ENCODE peak calls at places on chromosomes 3 and 15, in four cellular contexts. M is testis, I is heart right ventricle, Y is A549. B is an unnamed sample. For H3K4me1, the result is how much of the 10 kb centered on the place peaks cover.

GRCh38 chr3:81443948-81444347 is 317.5 kb downstream of the GBE1 start:
- DNase-seq in M (no peak), I (no peak), Y (peak), B (no peak)

GRCh38 chr15:66721501-66721937 is 19.5 kb downstream of the SMAD6 start:
- DNase-seq in Y (no peak), M (no peak), I (no peak), B (no peak)

GRCh38 chr3:147431746-147432145 is 22.6 kb downstream of the ZIC1 start:
- DNase-seq in Y (no peak), I (no peak), M (no peak), B (no peak)

GRCh38 chr3:40019371-40019770 is 210.0 kb downstream of the MYRIP start:
- DNase-seq in M (no peak), I (no peak), Y (no peak), B (no peak)

GRCh38 chr3:170961616-170962400 is 53.4 kb upstream of the EIF5A2 start:
- DNase-seq in Y (peak), I (no peak), M (no peak), B (no peak)

GRCh38 chr3:194387926-194388418 is 11.1 kb downstream of the GP5 start:
- DNase-seq in I (no peak), Y (no peak), M (no peak), B (no peak)

GRCh38 chr3:100902572-100902971 is 90.6 kb downstream of the ABI3BP start:
- DNase-seq in Y (no peak), M (no peak), I (no peak), B (no peak)

GRCh38 chr3:46858996-46859710 is 4.1 kb downstream of the MYL3 start:
- DNase-seq in I (peak), Y (no peak), M (peak), B (peak)

GRCh38 chr3:177622520-177622919 is 425.2 kb upstream of the TBL1XR1 start:
- DNase-seq in Y (peak), M (no peak), I (no peak), B (no peak)

GRCh38 chr3:59857589-59858346 is 807.9 kb upstream of the CFAP20DC start:
- DNase-seq in I (peak), M (peak), Y (peak), B (peak)

GRCh38 chr15:57589276-57590073 is 2.2 kb upstream of the MYZAP start:
- DNase-seq in Y (no peak), M (no peak), I (no peak), B (peak)
- H3K4me1 ChIP-seq in Y (under half), M (under half), I (under half), B (under half)

DNA sequence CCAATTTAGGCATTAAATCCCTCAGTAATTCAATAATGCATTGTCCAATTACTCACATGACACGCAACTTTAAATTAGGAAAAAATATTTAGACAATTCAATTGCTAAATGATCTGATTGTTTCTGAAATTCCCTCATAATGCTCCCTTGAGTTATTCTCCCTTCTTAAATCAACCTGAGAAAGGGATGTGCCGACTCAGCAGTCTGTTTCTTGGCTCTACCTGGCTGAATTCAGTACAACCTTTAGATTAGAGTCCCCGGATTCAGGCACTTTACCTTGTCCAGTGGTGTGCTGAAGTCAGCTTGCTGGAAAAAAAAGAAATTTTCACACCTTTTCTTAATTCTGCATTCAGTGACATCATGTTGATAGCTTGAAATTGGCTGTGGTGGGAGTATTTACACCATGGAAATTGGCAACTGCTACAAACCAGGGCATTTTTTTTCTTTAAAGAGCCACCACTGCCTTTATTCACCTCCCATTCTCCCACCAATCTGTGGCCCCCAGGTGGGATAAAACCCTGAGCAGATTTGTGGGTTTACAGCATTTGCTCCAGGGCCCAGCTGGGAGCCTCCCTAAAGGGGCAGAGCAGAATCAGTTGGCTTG is 20.9 kb upstream of the LOXL1 start:
- DNase-seq in I (no peak), Y (no peak), M (no peak), B (no peak)
- H3K4me1 ChIP-seq in I (under half), Y (under half), M (under half), B (under half)

GRCh38 chr3:189839576-189839975 is 208.4 kb downstream of the TP63 start:
- DNase-seq in M (no peak), I (no peak), Y (peak), B (no peak)

GRCh38 chr3:189845069-189845468 is 213.9 kb downstream of the TP63 start:
- DNase-seq in Y (no peak), M (no peak), I (no peak), B (no peak)

GRCh38 chr3:189842681-189843602 is 211.8 kb downstream of the TP63 start:
- DNase-seq in Y (peak), I (no peak), M (no peak), B (peak)

GRCh38 chr3:189838291-189838690 is 207.1 kb downstream of the TP63 start:
- DNase-seq in I (no peak), M (no peak), Y (no peak), B (no peak)

DNA sequence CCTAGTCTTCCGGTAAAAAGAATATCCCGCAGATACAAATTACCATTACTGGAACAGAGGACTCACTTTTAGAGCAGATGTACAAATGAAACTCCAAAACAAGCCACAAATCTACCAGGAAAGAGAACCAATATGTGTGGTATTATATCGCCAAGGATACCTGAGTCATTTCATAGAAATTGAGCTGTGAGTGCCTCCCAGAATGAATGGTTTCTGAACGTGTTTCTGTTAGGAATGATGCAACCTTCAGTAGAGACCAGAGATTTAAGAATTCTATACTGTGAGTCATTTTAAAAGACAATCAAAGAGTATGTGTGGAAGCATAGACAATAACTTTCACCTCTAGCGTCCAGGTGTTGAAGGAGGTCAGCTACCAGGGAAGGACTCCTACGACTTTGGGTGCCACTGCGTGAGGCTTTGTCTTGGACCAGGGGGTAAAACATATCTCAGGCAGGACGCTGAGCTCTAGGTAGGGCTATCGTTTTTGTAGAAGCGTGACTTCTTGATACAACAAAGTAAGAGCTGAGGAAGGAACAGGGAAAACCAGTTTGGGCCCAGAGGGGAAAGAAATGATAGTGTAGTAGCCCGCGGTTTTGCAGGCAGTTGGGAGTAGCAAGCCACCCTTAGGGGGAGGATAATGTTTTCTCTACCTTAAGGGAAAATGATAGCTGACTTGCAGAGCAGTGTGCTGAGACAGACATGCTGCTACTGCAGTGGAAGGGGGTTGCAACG is 210.5 kb downstream of the TP63 start:
- DNase-seq in I (no peak), M (no peak), Y (peak), B (no peak)
- H3K4me1 ChIP-seq in I (under half), M (under half), Y (under half), B (under half)

DNA sequence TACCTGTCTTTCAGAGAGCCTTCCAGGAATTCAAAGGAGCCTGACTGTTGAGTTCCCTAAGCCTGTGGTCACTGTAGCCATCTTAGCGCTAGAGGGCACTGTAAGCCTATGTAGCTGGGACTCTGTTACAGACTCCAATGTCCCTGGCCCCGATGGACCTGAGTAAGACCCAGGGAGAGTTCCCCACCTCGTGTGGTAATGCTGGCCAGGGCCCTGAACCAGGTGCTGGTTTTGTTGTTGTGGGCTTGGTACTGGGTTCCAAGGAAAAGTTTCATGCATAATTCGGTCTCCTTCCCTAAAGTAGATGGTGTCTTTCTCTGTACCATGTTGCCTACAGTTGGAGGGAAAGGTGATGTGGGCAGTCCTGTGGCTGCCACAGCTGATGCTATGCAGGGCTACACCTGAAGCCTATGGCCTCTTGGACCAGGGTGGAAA is 32.4 kb downstream of the CDAN1 start:
- DNase-seq in I (no peak), Y (peak), M (peak), B (peak)
- H3K4me1 ChIP-seq in I (under half), Y (under half), M (under half), B (under half)

GRCh38 chr15:73985101-73985873 is 6.8 kb downstream of the STOML1 start:
- DNase-seq in Y (no peak), M (no peak), I (no peak), B (no peak)

GRCh38 chr15:73986055-73986775 is 5.9 kb downstream of the STOML1 start:
- DNase-seq in M (no peak), I (no peak), Y (no peak), B (no peak)

GRCh38 chr15:73988075-73988969 is 3.8 kb downstream of the STOML1 start:
- DNase-seq in Y (peak), M (no peak), I (no peak), B (no peak)

GRCh38 chr15:73987646-73988045 is 4.4 kb downstream of the STOML1 start:
- DNase-seq in Y (no peak), I (no peak), M (no peak), B (no peak)

DNA sequence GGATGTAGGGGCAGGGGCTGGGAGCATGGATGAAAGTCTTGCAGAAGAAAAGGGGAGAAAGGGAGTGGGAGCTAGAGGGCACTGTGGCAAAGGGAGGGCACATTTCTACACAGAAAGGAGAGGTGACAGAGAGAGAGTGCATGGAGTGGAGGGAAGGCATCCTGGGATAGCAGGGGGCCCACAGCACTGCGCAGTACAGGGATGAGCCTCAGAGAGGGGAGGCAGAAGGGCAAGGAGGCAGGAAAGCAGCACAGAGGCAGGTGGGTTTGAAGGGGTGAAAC is 5.4 kb downstream of the STOML1 start:
- DNase-seq in M (no peak), Y (no peak), I (no peak), B (no peak)
- H3K4me1 ChIP-seq in M (half or more), Y (under half), I (half or more), B (under half)

DNA sequence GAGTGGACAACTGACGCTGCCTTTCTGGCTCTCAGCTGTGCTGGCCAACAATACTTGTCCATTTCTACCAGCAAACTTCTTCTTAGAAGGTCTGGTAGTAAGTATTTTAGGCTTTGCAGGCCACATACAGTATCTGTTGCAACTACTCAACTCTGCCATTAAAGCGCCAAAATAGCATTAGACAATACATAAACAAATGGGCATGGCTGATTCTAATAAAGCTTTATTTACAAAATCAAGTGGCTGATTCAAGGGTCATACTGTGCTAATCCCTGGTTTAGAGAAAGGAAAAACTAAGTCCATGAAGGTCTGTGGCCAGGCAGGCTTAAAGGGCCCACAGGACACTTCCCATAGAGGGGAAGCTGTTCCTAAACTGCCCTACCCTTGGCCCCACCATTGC is 26.3 kb upstream of the TPM1 start:
- DNase-seq in M (no peak), Y (no peak), I (no peak), B (no peak)
- H3K4me1 ChIP-seq in M (under half), Y (half or more), I (under half), B (under half)

DNA sequence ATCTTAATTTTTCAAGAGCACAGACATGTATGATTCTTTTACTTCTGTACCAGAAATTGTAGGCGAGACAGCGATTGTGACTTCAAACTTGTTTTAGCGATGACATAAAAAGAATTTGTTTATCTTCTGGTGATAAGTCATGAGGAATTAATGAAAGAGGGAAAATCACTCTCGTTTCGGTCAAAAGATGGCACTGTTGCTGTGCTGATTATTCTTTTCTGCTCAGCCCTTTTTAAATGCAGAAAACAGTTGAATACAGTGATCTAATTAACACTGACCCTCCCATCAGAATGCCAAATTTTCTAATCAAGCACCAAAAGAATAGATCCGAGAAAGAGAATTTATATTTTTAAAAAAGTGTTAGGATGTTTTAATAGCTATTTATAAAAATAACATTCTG is 52.6 kb downstream of the NSUN3 start:
- DNase-seq in M (no peak), Y (peak), I (no peak), B (no peak)
- H3K4me1 ChIP-seq in M (under half), Y (under half), I (under half), B (under half)

GRCh38 chr3:9795212-9795611 is 2.3 kb downstream of the ARPC4 start:
- DNase-seq in I (no peak), Y (no peak), M (no peak), B (no peak)
- H3K4me1 ChIP-seq in I (under half), Y (under half), M (under half), B (under half)